ENCODE peak calls at places on chromosomes 3 and 15, in ten cellular contexts. O, D, B, K, R, Z, A, N, E and U are unnamed samples.
A peak's percentile ranks its signal among the peaks of the same experiment; 100 is the strongest.

GRCh38 chr3:126946387-126946786 is 36.5 kb upstream of the PLXNA1 start:
- DNase-seq in O (no peak), D (no peak), B (no peak), K (no peak), R (no peak), Z (no peak), A (no peak), N (no peak), E (no peak), U (no peak)

GRCh38 chr3:13296662-13297061 is 123.5 kb downstream of the NUP210 start:
- DNase-seq in O (no peak), D (no peak), B (no peak), K (no peak), R (no peak), Z (no peak), A (peak; percentile 74), N (no peak), E (no peak), U (no peak)

GRCh38 chr15:80487884-80488283 is 83.7 kb downstream of the ARNT2 start:
- DNase-seq in O (no peak), D (no peak), B (no peak), K (no peak), R (no peak), Z (no peak), A (no peak), N (no peak), E (no peak), U (no peak)

GRCh38 chr15:65395567-65396185 is 17.9 kb upstream of the IGDCC3 start:
- DNase-seq in O (no peak), D (no peak), B (no peak), K (no peak), R (no peak), Z (no peak), A (no peak), N (no peak), E (no peak), U (no peak)

GRCh38 chr3:186823391-186823790 is 17.1 kb upstream of the RFC4 start:
- DNase-seq in O (no peak), D (no peak), B (no peak), K (no peak), R (no peak), Z (no peak), A (no peak), N (no peak), E (peak; percentile 21), U (no peak)

GRCh38 chr3:150055332-150055731 is 84.6 kb upstream of the PFN2 start:
- DNase-seq in O (no peak), D (no peak), B (no peak), K (no peak), R (no peak), Z (no peak), A (no peak), N (no peak), E (no peak), U (no peak)

GRCh38 chr3:195698325-195699147 is 22.2 kb upstream of the MUC20 start:
- DNase-seq in O (no peak), D (no peak), B (no peak), K (no peak), R (no peak), Z (no peak), A (no peak), N (no peak), E (no peak), U (no peak)

GRCh38 chr3:46838301-46838700 is 24.9 kb downstream of the MYL3 start:
- DNase-seq in O (no peak), D (no peak), B (no peak), K (no peak), R (no peak), Z (no peak), A (no peak), N (no peak), E (no peak), U (no peak)

GRCh38 chr15:77493324-77493907 is 72.7 kb downstream of the HMG20A start:
- DNase-seq in O (no peak), D (no peak), B (no peak), K (no peak), R (no peak), Z (no peak), A (peak; percentile 80), N (no peak), E (peak; percentile 35), U (no peak)

GRCh38 chr3:46979958-46980497 is 562 bp downstream of the NBEAL2 start:
- DNase-seq in O (peak; percentile 43), D (no peak), B (no peak), K (no peak), R (no peak), Z (no peak), A (peak; percentile 54), N (no peak), E (no peak), U (no peak)

GRCh38 chr15:48354694-48355303 is 23.6 kb downstream of the DUT start:
- DNase-seq in O (no peak), D (no peak), B (no peak), K (no peak), R (no peak), Z (no peak), A (no peak), N (no peak), E (no peak), U (no peak)

GRCh38 chr3:164903820-164904451 is 174.4 kb downstream of the SI start:
- DNase-seq in O (no peak), D (no peak), B (no peak), K (no peak), R (no peak), Z (no peak), A (no peak), N (peak; percentile 38), E (no peak), U (no peak)

GRCh38 chr3:40975711-40976121 is 223.6 kb upstream of the CTNNB1 start:
- DNase-seq in O (no peak), D (no peak), B (no peak), K (no peak), R (no peak), Z (no peak), A (no peak), N (no peak), E (no peak), U (no peak)

GRCh38 chr3:29153811-29154210 is 127.1 kb upstream of the RBMS3 start:
- DNase-seq in O (peak; percentile 50), D (no peak), B (no peak), K (no peak), R (peak; percentile 15), Z (no peak), A (peak; percentile 49), N (no peak), E (no peak), U (no peak)

GRCh38 chr3:16085884-16086608 is 88.4 kb upstream of the GALNT15 start:
- DNase-seq in O (no peak), D (peak; percentile 58), B (peak; percentile 48), K (no peak), R (no peak), Z (no peak), A (no peak), N (no peak), E (no peak), U (no peak)

GRCh38 chr3:123258811-123259420 is 57.2 kb downstream of the SEC22A start:
- DNase-seq in O (no peak), D (peak; percentile 69), B (no peak), K (peak; percentile 57), R (no peak), Z (no peak), A (peak; percentile 57), N (no peak), E (peak; percentile 69), U (no peak)

GRCh38 chr15:49490963-49491362 is 67.9 kb downstream of the FGF7 start:
- DNase-seq in O (no peak), D (no peak), B (no peak), K (no peak), R (no peak), Z (no peak), A (no peak), N (no peak), E (no peak), U (no peak)

GRCh38 chr15:27449940-27450339 is 479.0 kb downstream of the GABRG3 start:
- DNase-seq in O (no peak), D (no peak), B (no peak), K (peak; percentile 70), R (no peak), Z (no peak), A (no peak), N (no peak), E (no peak), U (no peak)

GRCh38 chr3:107794664-107795443 is 272.1 kb downstream of the BBX start:
- DNase-seq in O (no peak), D (no peak), B (no peak), K (no peak), R (no peak), Z (no peak), A (no peak), N (peak; percentile 16), E (peak; percentile 11), U (no peak)

GRCh38 chr3:55296035-55296434 is 191.1 kb downstream of the WNT5A start:
- DNase-seq in O (no peak), D (no peak), B (no peak), K (no peak), R (no peak), Z (no peak), A (no peak), N (no peak), E (peak; percentile 63), U (no peak)

GRCh38 chr3:159166899-159167586 is 365.2 kb downstream of the MFSD1 start:
- DNase-seq in O (no peak), D (no peak), B (no peak), K (no peak), R (no peak), Z (no peak), A (no peak), N (peak; percentile 41), E (no peak), U (no peak)

GRCh38 chr3:67522081-67522480 is 132.3 kb downstream of the SUCLG2 start:
- DNase-seq in O (no peak), D (no peak), B (no peak), K (no peak), R (no peak), Z (no peak), A (no peak), N (no peak), E (no peak), U (no peak)

GRCh38 chr15:39834256-39834655 is 51.6 kb upstream of the FSIP1 start:
- DNase-seq in O (no peak), D (no peak), B (no peak), K (peak; percentile 33), R (no peak), Z (no peak), A (no peak), N (no peak), E (peak; percentile 63), U (no peak)

GRCh38 chr3:171058058-171058457 is 31.5 kb upstream of the SLC2A2 start:
- DNase-seq in O (no peak), D (no peak), B (no peak), K (peak; percentile 7), R (no peak), Z (no peak), A (no peak), N (no peak), E (peak; percentile 28), U (no peak)

GRCh38 chr15:57541271-57541670 is 50.4 kb upstream of the MYZAP start:
- DNase-seq in O (no peak), D (no peak), B (no peak), K (no peak), R (no peak), Z (no peak), A (no peak), N (no peak), E (no peak), U (no peak)

GRCh38 chr15:68340711-68341671 is 63.4 kb downstream of the FEM1B start:
- DNase-seq in O (no peak), D (no peak), B (no peak), K (no peak), R (no peak), Z (no peak), A (no peak), N (no peak), E (no peak), U (no peak)

GRCh38 chr15:33547876-33548275 is 237.1 kb downstream of the RYR3 start:
- DNase-seq in O (no peak), D (no peak), B (no peak), K (peak; percentile 52), R (no peak), Z (no peak), A (peak; percentile 56), N (peak; percentile 43), E (peak; percentile 19), U (no peak)

GRCh38 chr3:71428841-71429609 is 154.5 kb downstream of the FOXP1 start:
- DNase-seq in O (no peak), D (peak; percentile 5), B (peak; percentile 65), K (peak; percentile 95), R (no peak), Z (no peak), A (no peak), N (peak; percentile 46), E (no peak), U (no peak)